ENCODE peak calls at places on chromosomes 11 and 22, in seven cellular contexts. M is Peyer's patch; V is CD4-positive, CD25-positive, alpha-beta regulatory T cell; A is CD8-positive, alpha-beta memory T cell; X is HCT116; I is heart right ventricle; S is H1. Y is an unnamed sample. For H3K4me1, the result is how much of the 10 kb centered on the place peaks cover.

GRCh38 chr11:22666320-22666699 is at the start of gene GAS2:
- DNase-seq in I (peak), V (no peak), X (no peak), A (no peak), M (no peak), S (no peak), Y (no peak)

GRCh38 chr11:131771471-131771870 is 401.1 kb downstream of the NTM start:
- DNase-seq in X (no peak), V (no peak), M (no peak), S (no peak), I (no peak), A (no peak), Y (no peak)

GRCh38 chr22:40578171-40578570 is 58.3 kb downstream of the MRTFA start:
- DNase-seq in S (no peak), X (no peak), I (no peak), A (no peak), M (no peak), V (peak), Y (no peak)

GRCh38 chr11:73951797-73952196 is 971 bp downstream of the DNAJB13 start:
- DNase-seq in M (no peak), V (no peak), X (no peak), A (no peak), S (no peak), I (no peak), Y (no peak)

GRCh38 chr22:46777609-46777970 is 15.1 kb downstream of the TBC1D22A start:
- DNase-seq in V (no peak), M (peak), A (no peak), S (no peak), I (no peak), X (no peak), Y (no peak)

GRCh38 chr11:71129624-71130023 is 122.8 kb downstream of the SHANK2 start:
- DNase-seq in V (no peak), M (no peak), X (no peak), A (peak), I (no peak), S (no peak), Y (no peak)

GRCh38 chr11:62501432-62501891 is 45.1 kb downstream of the AHNAK start:
- DNase-seq in V (no peak), I (peak), S (no peak), X (no peak), A (no peak), M (no peak), Y (no peak)

GRCh38 chr11:64876835-64877341 is 1.5 kb downstream of the EHD1 start:
- DNase-seq in M (peak), S (no peak), V (no peak), X (no peak), I (no peak), A (no peak), Y (no peak)

GRCh38 chr11:108620958-108621772 is 27.6 kb upstream of the EXPH5 start:
- DNase-seq in A (no peak), V (no peak), X (no peak), I (no peak), M (no peak), S (no peak), Y (no peak)

GRCh38 chr11:69361466-69361865 is 67.5 kb downstream of the MYEOV start:
- DNase-seq in I (no peak), S (no peak), M (peak), V (no peak), X (no peak), A (no peak), Y (no peak)

GRCh38 chr11:60921777-60922335 is 2.4 kb upstream of the TMEM132A start:
- DNase-seq in I (no peak), S (no peak), X (no peak), V (no peak), A (no peak), M (peak), Y (no peak)
- H3K4me1 ChIP-seq in I (under half), S (under half), X (half or more), V (under half), A (under half), M (under half), Y (under half)

GRCh38 chr11:75342231-75342918 is 9.1 kb downstream of the ARRB1 start:
- DNase-seq in I (no peak), A (no peak), X (no peak), V (no peak), M (peak), S (no peak), Y (no peak)
- H3K27ac ChIP-seq in I (peak), A (no peak), X (no peak), V (no peak), M (peak), S (no peak), Y (no peak)

GRCh38 chr11:32830796-32831195 is 1.1 kb downstream of the PRRG4 start:
- DNase-seq in V (no peak), I (no peak), M (no peak), X (no peak), A (no peak), S (no peak), Y (no peak)

GRCh38 chr11:32829157-32829679 is 509 bp upstream of the PRRG4 start:
- DNase-seq in I (no peak), M (no peak), S (no peak), V (no peak), X (no peak), A (no peak), Y (no peak)

GRCh38 chr11:32830413-32830738 is 649 bp downstream of the PRRG4 start:
- DNase-seq in S (no peak), X (no peak), A (no peak), V (no peak), M (no peak), I (no peak), Y (no peak)

GRCh38 chr11:32831241-32831640 is 1.5 kb downstream of the PRRG4 start:
- DNase-seq in V (no peak), X (no peak), I (no peak), A (no peak), S (no peak), M (no peak), Y (no peak)

DNA sequence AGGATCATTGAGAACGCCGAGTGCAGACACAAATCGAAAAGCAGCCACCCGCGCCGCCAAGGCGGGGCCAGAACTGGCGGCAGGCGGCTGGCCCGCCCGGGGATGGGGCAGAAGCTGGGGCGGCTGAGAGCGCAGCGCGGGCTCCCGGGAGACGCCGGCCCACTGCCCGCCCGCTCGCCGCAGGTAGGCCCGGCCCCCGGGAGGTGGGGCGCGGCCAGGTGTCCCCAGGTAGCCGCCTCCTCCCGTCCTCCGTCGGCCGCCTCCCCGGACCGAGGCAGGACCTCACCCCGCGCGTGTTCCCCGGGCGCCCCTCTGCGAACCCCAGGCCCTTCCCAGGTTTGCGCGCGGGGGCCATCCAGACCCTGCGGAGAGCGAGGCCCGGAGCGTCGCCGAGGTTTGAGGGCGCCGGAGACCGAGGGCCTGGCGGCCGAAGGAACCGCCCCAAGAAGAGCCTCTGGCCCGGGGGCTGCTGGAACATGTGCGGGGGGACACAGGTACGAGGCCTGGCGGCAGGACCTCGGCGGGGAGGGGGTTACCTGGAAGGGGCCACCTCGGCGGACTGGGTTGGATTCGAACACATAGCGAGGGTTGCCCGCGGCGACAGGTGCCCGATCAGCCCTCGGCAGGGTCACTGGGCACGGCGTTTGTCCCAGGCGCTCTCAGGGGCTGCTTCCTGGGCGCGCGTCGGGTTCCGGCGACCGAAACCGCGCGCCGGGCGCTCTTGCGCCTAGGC is at the start of gene PRRG4:
- DNase-seq in S (no peak), X (no peak), I (peak), V (peak), M (peak), A (no peak), Y (no peak)
- H3K4me3 ChIP-seq in S (peak), X (peak), I (peak), V (peak), M (peak), A (peak), Y (peak)

GRCh38 chr22:39092111-39092867 is 4.8 kb upstream of the APOBEC3H start:
- DNase-seq in S (no peak), A (no peak), I (no peak), X (no peak), M (no peak), V (no peak), Y (no peak)
- H3K4me1 ChIP-seq in S (under half), A (half or more), I (under half), X (under half), M (under half), V (half or more), Y (under half)

DNA sequence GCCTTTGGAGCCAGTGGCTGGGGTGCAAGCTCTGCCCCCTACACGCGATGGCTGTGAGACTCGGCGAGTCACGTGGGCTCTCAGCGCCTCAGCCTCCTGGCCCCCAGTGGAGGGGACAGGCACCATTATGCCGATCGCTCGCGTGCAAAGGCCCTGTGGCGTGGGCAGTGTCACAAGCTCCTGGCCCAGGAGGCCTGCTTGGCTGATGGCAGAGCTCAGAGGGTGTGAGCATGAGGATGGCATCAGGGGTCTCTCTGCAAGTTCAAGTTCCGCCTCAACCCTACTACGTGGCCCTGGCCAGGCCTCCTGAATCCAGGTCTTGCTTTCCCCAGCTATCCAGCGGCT is 90.8 kb upstream of the KCNQ1OT1 start:
- DNase-seq in S (no peak), X (no peak), I (no peak), M (peak), V (no peak), A (no peak), Y (no peak)
- H3K27ac ChIP-seq in S (no peak), X (no peak), I (no peak), M (no peak), V (no peak), A (no peak), Y (no peak)

GRCh38 chr11:124918950-124919349 is at the start of gene HEPN1:
- DNase-seq in A (no peak), I (no peak), V (no peak), S (no peak), X (no peak), M (no peak), Y (no peak)

GRCh38 chr11:124922831-124923230 is 3.8 kb downstream of the HEPN1 start:
- DNase-seq in S (no peak), A (no peak), V (no peak), I (no peak), X (no peak), M (no peak), Y (no peak)

GRCh38 chr11:124920870-124921609 is 2.0 kb downstream of the HEPN1 start:
- DNase-seq in I (peak), X (no peak), A (peak), V (peak), M (no peak), S (no peak), Y (peak)

GRCh38 chr11:124917115-124917637 is 1.9 kb upstream of the HEPN1 start:
- DNase-seq in I (no peak), X (no peak), A (no peak), V (no peak), M (no peak), S (no peak), Y (no peak)

DNA sequence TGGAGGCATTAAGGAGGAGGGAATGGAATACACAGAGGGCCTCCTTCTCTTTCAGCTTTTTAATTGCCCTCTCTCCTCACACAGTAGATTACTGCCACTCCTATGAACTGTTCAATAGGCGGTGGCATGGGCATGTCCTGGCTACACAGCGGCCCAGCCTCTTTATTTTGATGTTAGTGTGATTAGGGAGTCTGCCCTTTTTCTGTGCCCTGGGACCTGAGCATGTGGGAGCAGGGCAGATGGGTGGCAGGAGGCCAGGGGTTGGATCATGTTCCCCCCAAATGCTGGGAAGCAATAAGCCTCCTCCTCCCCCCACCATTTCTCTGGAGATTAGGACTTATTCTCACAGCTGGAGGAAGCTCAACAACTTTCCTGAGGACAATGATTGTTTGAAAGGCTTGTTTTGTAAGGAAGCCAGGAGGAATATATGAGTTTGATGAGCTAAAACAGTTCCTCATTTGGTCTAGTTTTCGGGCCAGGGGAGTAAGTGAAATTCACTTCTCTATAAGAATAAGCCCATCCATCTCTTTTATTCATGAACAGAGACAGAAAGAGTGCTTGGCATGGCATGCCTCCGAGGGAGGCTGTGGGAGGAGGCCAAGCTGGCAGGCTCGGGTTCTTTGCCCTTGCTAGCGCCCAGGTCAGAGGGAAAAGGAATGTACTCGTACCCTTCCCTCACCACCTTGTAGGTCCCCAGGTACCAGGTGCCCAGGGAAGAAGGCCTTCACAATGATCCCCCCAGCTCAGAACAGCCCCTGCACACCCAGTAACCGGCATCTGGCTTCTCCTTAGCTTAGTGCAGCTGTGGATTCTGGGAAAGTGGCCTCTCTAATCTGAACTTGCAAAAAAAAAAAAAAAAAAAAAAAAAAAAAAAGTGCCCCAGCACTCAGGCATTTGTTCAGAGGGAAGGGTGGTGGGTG is 1.0 kb downstream of the HEPN1 start:
- DNase-seq in I (no peak), A (no peak), M (no peak), S (no peak), V (no peak), X (no peak), Y (no peak)
- H3K4me3 ChIP-seq in I (peak), A (peak), M (no peak), S (no peak), V (peak), X (no peak), Y (no peak)

GRCh38 chr22:49838771-49839717 is 11.4 kb upstream of the BRD1 start:
- DNase-seq in V (peak), M (peak), S (peak), I (no peak), X (no peak), A (peak), Y (no peak)
- H3K4me1 ChIP-seq in V (under half), M (under half), S (under half), I (under half), X (under half), A (under half), Y (under half)

Y was measured in iPS DF 6.9.